ENCODE peak calls at places on chromosomes 4 and X, in nine cellular contexts. One of them, this sample, is unnamed.

GRCh38 chrX:134244043-134244442 is 7.1 kb downstream of the CCDC160 start:
- DNase-seq in ovary: no peak
- DNase-seq in suprapubic skin: no peak
- DNase-seq in IMR-90: peak; percentile 33
- DNase-seq in HepG2: no peak
- DNase-seq in right lobe of liver: no peak
- DNase-seq in heart left ventricle: no peak
- DNase-seq in thyroid gland: no peak
- DNase-seq in gastrocnemius medialis: no peak
- DNase-seq in this sample: no peak

GRCh38 chr4:154741131-154741530 is 2.7 kb upstream of the LRAT start:
- DNase-seq in ovary: no peak
- DNase-seq in suprapubic skin: no peak
- DNase-seq in IMR-90: no peak
- DNase-seq in HepG2: no peak
- DNase-seq in right lobe of liver: no peak
- DNase-seq in heart left ventricle: no peak
- DNase-seq in thyroid gland: no peak
- DNase-seq in gastrocnemius medialis: no peak
- DNase-seq in this sample: no peak

GRCh38 chr4:52577285-52577968 is 81.7 kb downstream of the USP46 start:
- DNase-seq in ovary: no peak
- DNase-seq in suprapubic skin: no peak
- DNase-seq in IMR-90: peak; percentile 81
- DNase-seq in HepG2: no peak
- DNase-seq in right lobe of liver: no peak
- DNase-seq in heart left ventricle: no peak
- DNase-seq in thyroid gland: peak; percentile 55
- DNase-seq in gastrocnemius medialis: no peak
- DNase-seq in this sample: no peak

GRCh38 chr4:128751354-128751753 is 58.1 kb upstream of the JADE1 start:
- DNase-seq in ovary: no peak
- DNase-seq in suprapubic skin: no peak
- DNase-seq in IMR-90: no peak
- DNase-seq in HepG2: no peak
- DNase-seq in right lobe of liver: no peak
- DNase-seq in heart left ventricle: no peak
- DNase-seq in thyroid gland: no peak
- DNase-seq in gastrocnemius medialis: no peak
- DNase-seq in this sample: no peak

GRCh38 chr4:156505341-156505955 is 466.2 kb downstream of the PDGFC start:
- DNase-seq in ovary: no peak
- DNase-seq in suprapubic skin: no peak
- DNase-seq in IMR-90: no peak
- DNase-seq in HepG2: no peak
- DNase-seq in right lobe of liver: no peak
- DNase-seq in heart left ventricle: no peak
- DNase-seq in thyroid gland: no peak
- DNase-seq in gastrocnemius medialis: no peak
- DNase-seq in this sample: no peak

GRCh38 chr4:14383652-14384051 is 618.6 kb upstream of the CPEB2 start:
- DNase-seq in ovary: no peak
- DNase-seq in suprapubic skin: no peak
- DNase-seq in IMR-90: no peak
- DNase-seq in HepG2: no peak
- DNase-seq in right lobe of liver: no peak
- DNase-seq in heart left ventricle: no peak
- DNase-seq in thyroid gland: no peak
- DNase-seq in gastrocnemius medialis: no peak
- DNase-seq in this sample: no peak

GRCh38 chr4:7904108-7904516 is 35.5 kb downstream of the AFAP1 start:
- DNase-seq in ovary: no peak
- DNase-seq in suprapubic skin: no peak
- DNase-seq in IMR-90: peak; percentile 89
- DNase-seq in HepG2: no peak
- DNase-seq in right lobe of liver: no peak
- DNase-seq in heart left ventricle: no peak
- DNase-seq in thyroid gland: no peak
- DNase-seq in gastrocnemius medialis: no peak
- DNase-seq in this sample: no peak

GRCh38 chr4:87521757-87522374 is 7.3 kb downstream of the SPARCL1 start:
- DNase-seq in ovary: no peak
- DNase-seq in suprapubic skin: no peak
- DNase-seq in IMR-90: peak; percentile 37
- DNase-seq in HepG2: no peak
- DNase-seq in right lobe of liver: no peak
- DNase-seq in heart left ventricle: no peak
- DNase-seq in thyroid gland: no peak
- DNase-seq in gastrocnemius medialis: no peak
- DNase-seq in this sample: no peak

GRCh38 chr4:151581575-151581974 is 172.6 kb downstream of the FHIP1A start:
- DNase-seq in ovary: no peak
- DNase-seq in suprapubic skin: no peak
- DNase-seq in IMR-90: no peak
- DNase-seq in HepG2: no peak
- DNase-seq in right lobe of liver: no peak
- DNase-seq in heart left ventricle: no peak
- DNase-seq in thyroid gland: no peak
- DNase-seq in gastrocnemius medialis: no peak
- DNase-seq in this sample: no peak

GRCh38 chr4:98482847-98483806 is 175.3 kb downstream of the TSPAN5 start:
- DNase-seq in ovary: no peak
- DNase-seq in suprapubic skin: no peak
- DNase-seq in IMR-90: peak; percentile 68
- DNase-seq in HepG2: peak; percentile 5
- DNase-seq in right lobe of liver: no peak
- DNase-seq in heart left ventricle: no peak
- DNase-seq in thyroid gland: no peak
- DNase-seq in gastrocnemius medialis: no peak
- DNase-seq in this sample: no peak

GRCh38 chr4:7120341-7120740 is 52.5 kb upstream of the GRPEL1 start:
- DNase-seq in ovary: no peak
- DNase-seq in suprapubic skin: no peak
- DNase-seq in IMR-90: peak; percentile 12
- DNase-seq in HepG2: no peak
- DNase-seq in right lobe of liver: no peak
- DNase-seq in heart left ventricle: no peak
- DNase-seq in thyroid gland: no peak
- DNase-seq in gastrocnemius medialis: no peak
- DNase-seq in this sample: no peak

GRCh38 chrX:40104649-40105015 is 6.9 kb upstream of the BCOR start:
- DNase-seq in ovary: peak; percentile 58
- DNase-seq in suprapubic skin: no peak
- DNase-seq in IMR-90: peak; percentile 67
- DNase-seq in HepG2: no peak
- DNase-seq in right lobe of liver: peak; percentile 84
- DNase-seq in heart left ventricle: peak; percentile 76
- DNase-seq in thyroid gland: peak; percentile 54
- DNase-seq in gastrocnemius medialis: no peak
- DNase-seq in this sample: peak; percentile 55

GRCh38 chrX:53256446-53257041 is 24.8 kb downstream of the IQSEC2 start:
- DNase-seq in ovary: no peak
- DNase-seq in suprapubic skin: no peak
- DNase-seq in IMR-90: no peak
- DNase-seq in HepG2: no peak
- DNase-seq in right lobe of liver: no peak
- DNase-seq in heart left ventricle: no peak
- DNase-seq in thyroid gland: no peak
- DNase-seq in gastrocnemius medialis: no peak
- DNase-seq in this sample: no peak

GRCh38 chrX:148047216-148047615 is 66.1 kb downstream of the FMR1NB start:
- DNase-seq in ovary: no peak
- DNase-seq in suprapubic skin: no peak
- DNase-seq in IMR-90: no peak
- DNase-seq in HepG2: no peak
- DNase-seq in right lobe of liver: no peak
- DNase-seq in heart left ventricle: no peak
- DNase-seq in thyroid gland: no peak
- DNase-seq in gastrocnemius medialis: no peak
- DNase-seq in this sample: no peak

GRCh38 chrX:148051973-148052372 is 70.8 kb downstream of the FMR1NB start:
- DNase-seq in ovary: no peak
- DNase-seq in suprapubic skin: no peak
- DNase-seq in IMR-90: no peak
- DNase-seq in HepG2: no peak
- DNase-seq in right lobe of liver: no peak
- DNase-seq in heart left ventricle: no peak
- DNase-seq in thyroid gland: no peak
- DNase-seq in gastrocnemius medialis: no peak
- DNase-seq in this sample: no peak

GRCh38 chrX:148043456-148043855 is 62.3 kb downstream of the FMR1NB start:
- DNase-seq in ovary: no peak
- DNase-seq in suprapubic skin: no peak
- DNase-seq in IMR-90: peak; percentile 4
- DNase-seq in HepG2: no peak
- DNase-seq in right lobe of liver: no peak
- DNase-seq in heart left ventricle: no peak
- DNase-seq in thyroid gland: no peak
- DNase-seq in gastrocnemius medialis: no peak
- DNase-seq in this sample: no peak

GRCh38 chrX:148049441-148049840 is 68.3 kb downstream of the FMR1NB start:
- DNase-seq in ovary: no peak
- DNase-seq in suprapubic skin: no peak
- DNase-seq in IMR-90: peak; percentile 18
- DNase-seq in HepG2: peak; percentile 22
- DNase-seq in right lobe of liver: no peak
- DNase-seq in heart left ventricle: no peak
- DNase-seq in thyroid gland: no peak
- DNase-seq in gastrocnemius medialis: no peak
- DNase-seq in this sample: no peak
- TF ChIP-seq CTCF in ovary: no peak
- TF ChIP-seq CTCF in suprapubic skin: no peak
- TF ChIP-seq CTCF in IMR-90: peak; percentile 63
- TF ChIP-seq CTCF in HepG2: peak; percentile 39
- TF ChIP-seq CTCF in right lobe of liver: peak; percentile 60
- TF ChIP-seq CTCF in heart left ventricle: peak; percentile 31
- TF ChIP-seq CTCF in thyroid gland: peak; percentile 52
- TF ChIP-seq CTCF in gastrocnemius medialis: no peak
- TF ChIP-seq CTCF in this sample: no peak

DNA sequence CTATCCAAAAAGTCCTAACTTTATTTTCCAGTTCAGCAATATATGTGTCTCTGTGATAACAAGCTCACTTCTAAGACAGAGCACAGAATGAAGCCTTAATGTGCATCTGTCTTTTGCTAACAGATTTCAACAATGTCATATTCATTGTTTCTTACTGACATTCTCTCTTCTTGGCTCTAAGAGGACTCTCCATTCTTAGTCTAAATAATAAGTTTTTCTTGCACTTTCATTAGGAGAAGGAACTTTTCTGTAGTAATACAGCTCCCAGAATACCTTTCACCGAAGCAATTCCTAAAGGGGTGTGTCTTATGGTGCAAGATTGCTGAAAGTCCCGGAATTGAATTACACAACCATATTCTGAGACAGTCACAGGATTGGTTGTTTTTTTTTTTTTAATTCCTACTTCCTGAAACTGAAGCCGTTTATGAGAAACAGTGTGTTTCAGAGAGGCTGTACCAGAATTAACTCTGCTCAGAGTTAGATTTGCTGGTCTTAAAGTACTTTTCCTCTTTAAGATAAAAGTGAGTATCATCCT is at the start of gene ALPK1:
- DNase-seq in ovary: no peak
- DNase-seq in suprapubic skin: no peak
- DNase-seq in IMR-90: peak; percentile 94
- DNase-seq in HepG2: peak; percentile 33
- DNase-seq in right lobe of liver: no peak
- DNase-seq in heart left ventricle: no peak
- DNase-seq in thyroid gland: no peak
- DNase-seq in gastrocnemius medialis: peak; percentile 7
- DNase-seq in this sample: peak; percentile 71
- TF ChIP-seq POLR2A in ovary: peak; percentile 74
- TF ChIP-seq POLR2A in suprapubic skin: no peak
- TF ChIP-seq POLR2A in IMR-90: peak; percentile 47
- TF ChIP-seq POLR2A in HepG2: no peak
- TF ChIP-seq POLR2A in right lobe of liver: peak; percentile 63
- TF ChIP-seq POLR2A in heart left ventricle: peak; percentile 43
- TF ChIP-seq POLR2A in thyroid gland: peak; percentile 49
- TF ChIP-seq POLR2A in gastrocnemius medialis: peak; percentile 36
- TF ChIP-seq POLR2A in this sample: peak; percentile 24

GRCh38 chr4:85951-86350 is 32.8 kb downstream of the ZNF595 start:
- DNase-seq in ovary: no peak
- DNase-seq in suprapubic skin: no peak
- DNase-seq in IMR-90: no peak
- DNase-seq in HepG2: no peak
- DNase-seq in right lobe of liver: no peak
- DNase-seq in heart left ventricle: no peak
- DNase-seq in thyroid gland: no peak
- DNase-seq in gastrocnemius medialis: no peak
- DNase-seq in this sample: no peak
- H3K9me3 ChIP-seq in ovary: peaks cover 46% of the 10 kb centered on the region
- H3K9me3 ChIP-seq in suprapubic skin: peaks cover 80% of the 10 kb centered on the region
- H3K9me3 ChIP-seq in IMR-90: peaks cover 55% of the 10 kb centered on the region
- H3K9me3 ChIP-seq in HepG2: peaks cover 82% of the 10 kb centered on the region
- H3K9me3 ChIP-seq in right lobe of liver: peaks cover 35% of the 10 kb centered on the region
- H3K9me3 ChIP-seq in heart left ventricle: peaks cover 100% of the 10 kb centered on the region
- H3K9me3 ChIP-seq in thyroid gland: peaks cover 31% of the 10 kb centered on the region
- H3K9me3 ChIP-seq in gastrocnemius medialis: peaks cover 57% of the 10 kb centered on the region
- H3K9me3 ChIP-seq in this sample: peaks cover 64% of the 10 kb centered on the region

GRCh38 chr4:158297866-158298265 is 87.6 kb downstream of the TMEM144 start:
- DNase-seq in ovary: no peak
- DNase-seq in suprapubic skin: no peak
- DNase-seq in IMR-90: no peak
- DNase-seq in HepG2: no peak
- DNase-seq in right lobe of liver: no peak
- DNase-seq in heart left ventricle: no peak
- DNase-seq in thyroid gland: no peak
- DNase-seq in gastrocnemius medialis: no peak
- DNase-seq in this sample: no peak

GRCh38 chr4:158302076-158302866 is 92.0 kb downstream of the TMEM144 start:
- DNase-seq in ovary: no peak
- DNase-seq in suprapubic skin: no peak
- DNase-seq in IMR-90: peak; percentile 80
- DNase-seq in HepG2: no peak
- DNase-seq in right lobe of liver: no peak
- DNase-seq in heart left ventricle: no peak
- DNase-seq in thyroid gland: no peak
- DNase-seq in gastrocnemius medialis: no peak
- DNase-seq in this sample: no peak

GRCh38 chr4:158299459-158300007 is 89.2 kb downstream of the TMEM144 start:
- DNase-seq in ovary: no peak
- DNase-seq in suprapubic skin: no peak
- DNase-seq in IMR-90: no peak
- DNase-seq in HepG2: peak; percentile 61
- DNase-seq in right lobe of liver: no peak
- DNase-seq in heart left ventricle: no peak
- DNase-seq in thyroid gland: no peak
- DNase-seq in gastrocnemius medialis: no peak
- DNase-seq in this sample: peak; percentile 85

GRCh38 chr4:158304694-158305093 is 94.4 kb downstream of the TMEM144 start:
- DNase-seq in ovary: no peak
- DNase-seq in suprapubic skin: no peak
- DNase-seq in IMR-90: no peak
- DNase-seq in HepG2: no peak
- DNase-seq in right lobe of liver: no peak
- DNase-seq in heart left ventricle: no peak
- DNase-seq in thyroid gland: no peak
- DNase-seq in gastrocnemius medialis: no peak
- DNase-seq in this sample: no peak

DNA sequence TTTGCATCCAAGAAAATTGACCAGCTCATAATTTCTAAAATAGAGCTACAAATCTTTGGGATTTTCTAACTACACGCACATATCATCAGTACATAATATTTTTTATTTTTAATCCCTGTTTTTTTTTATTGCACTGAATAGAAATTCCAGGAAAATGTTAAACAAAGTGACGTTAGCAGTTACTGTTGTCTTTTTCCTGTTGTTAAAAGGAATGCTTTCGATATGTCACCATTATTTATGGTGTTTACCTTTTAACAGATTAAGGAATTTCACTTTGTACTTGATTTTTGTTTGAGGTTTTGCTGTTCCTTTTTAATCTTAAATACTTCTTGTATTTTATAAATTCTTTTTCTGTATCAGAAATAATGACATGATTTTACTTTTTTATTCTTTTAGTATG is 89.7 kb downstream of the TMEM144 start:
- DNase-seq in ovary: no peak
- DNase-seq in suprapubic skin: no peak
- DNase-seq in IMR-90: no peak
- DNase-seq in HepG2: no peak
- DNase-seq in right lobe of liver: no peak
- DNase-seq in heart left ventricle: no peak
- DNase-seq in thyroid gland: no peak
- DNase-seq in gastrocnemius medialis: no peak
- DNase-seq in this sample: no peak
- TF ChIP-seq CTCF in ovary: no peak
- TF ChIP-seq CTCF in suprapubic skin: no peak
- TF ChIP-seq CTCF in IMR-90: no peak
- TF ChIP-seq CTCF in HepG2: no peak
- TF ChIP-seq CTCF in right lobe of liver: no peak
- TF ChIP-seq CTCF in heart left ventricle: no peak
- TF ChIP-seq CTCF in thyroid gland: no peak
- TF ChIP-seq CTCF in gastrocnemius medialis: no peak
- TF ChIP-seq CTCF in this sample: no peak